ENCODE peak calls at places on chromosomes 5 and 9, in five cellular contexts. Q is NCI-H460, J is HT1080, U is kidney tubule cell, M is AG04450. C is an unnamed sample.

GRCh38 chr5:134566741-134567221 is 41.3 kb downstream of the JADE2 start:
- DNase-seq in M (no peak), J (no peak), Q (no peak), U (no peak), C (no peak)

GRCh38 chr5:174618589-174618988 is 105.8 kb upstream of the MSX2 start:
- DNase-seq in Q (no peak), J (no peak), M (no peak), U (no peak), C (no peak)

GRCh38 chr9:136848393-136849037 is 694 bp upstream of the PHPT1 start:
- DNase-seq in Q (peak), U (no peak), J (no peak), M (no peak), C (no peak)

GRCh38 chr5:71475788-71476384 is 20.4 kb downstream of the BDP1 start:
- DNase-seq in M (no peak), Q (peak), J (peak), U (peak), C (no peak)

GRCh38 chr9:14312721-14313377 is 1.1 kb downstream of the NFIB start:
- DNase-seq in J (peak), U (peak), Q (no peak), M (no peak), C (no peak)

GRCh38 chr5:92956886-92957285 is 624.1 kb downstream of the NR2F1-AS1 start:
- DNase-seq in M (no peak), Q (no peak), U (no peak), J (no peak), C (no peak)

GRCh38 chr5:42360061-42360460 is 63.2 kb upstream of the GHR start:
- DNase-seq in M (no peak), U (no peak), J (no peak), Q (peak), C (no peak)

GRCh38 chr5:96114736-96115466 is 153.2 kb upstream of the ELL2 start:
- DNase-seq in M (no peak), U (peak), J (peak), Q (no peak), C (no peak)

GRCh38 chr9:70924905-70925547 is 196.4 kb downstream of the TRPM3 start:
- DNase-seq in Q (peak), U (peak), J (peak), M (peak), C (peak)

C was measured in HCT116.